ENCODE peak calls at places on chromosomes 11 and 22, in eight cellular contexts. A, C, B, H, D, X, J and O are unnamed samples.

GRCh38 chr11:12664410-12664809 is 9.8 kb upstream of the TEAD1 start:
- DNase-seq in A (no peak), X (no peak), D (no peak), B (no peak), C (no peak), J (peak; percentile 46), H (no peak), O (no peak)

GRCh38 chr11:77416357-77416756 is 57.5 kb downstream of the PAK1 start:
- DNase-seq in H (no peak), C (no peak), J (no peak), A (no peak), X (no peak), D (no peak), B (no peak), O (no peak)

GRCh38 chr22:21837184-21837979 is 30.1 kb downstream of the MAPK1 start:
- DNase-seq in J (peak; percentile 78), D (peak; percentile 93), H (peak; percentile 89), B (no peak), C (peak; percentile 22), A (no peak), X (no peak), O (no peak)

GRCh38 chr22:22815397-22816170 is 72.0 kb upstream of the IGLL5 start:
- DNase-seq in D (no peak), A (no peak), X (no peak), C (no peak), J (no peak), H (no peak), B (no peak), O (no peak)

GRCh38 chr22:20930004-20930403 is 12.8 kb downstream of the CRKL start:
- DNase-seq in C (no peak), X (no peak), A (no peak), J (no peak), D (no peak), B (no peak), H (no peak), O (no peak)

GRCh38 chr22:41047741-41048140 is 44.7 kb upstream of the EP300 start:
- DNase-seq in H (no peak), J (peak; percentile 14), A (no peak), D (no peak), B (no peak), X (no peak), C (no peak), O (no peak)

GRCh38 chr22:21865041-21865440 is 2.4 kb downstream of the MAPK1 start:
- DNase-seq in A (no peak), B (no peak), X (no peak), C (no peak), H (peak; percentile 62), D (peak; percentile 83), J (peak; percentile 93), O (peak; percentile 26)

GRCh38 chr11:15006139-15006759 is 34.1 kb upstream of the CALCA start:
- DNase-seq in H (peak; percentile 78), C (peak; percentile 56), A (no peak), J (peak; percentile 65), D (peak; percentile 76), B (no peak), X (no peak), O (no peak)

GRCh38 chr22:48889209-48889830 is 938.4 kb downstream of the BRD1 start:
- DNase-seq in H (no peak), A (no peak), D (no peak), X (peak; percentile 1), B (no peak), C (no peak), J (no peak), O (peak; percentile 53)

GRCh38 chr11:72812968-72813739 is 1.1 kb upstream of the ATG16L2 start:
- DNase-seq in B (peak; percentile 67), H (peak; percentile 86), D (peak; percentile 69), J (peak; percentile 75), C (peak; percentile 86), A (peak; percentile 49), X (peak; percentile 52), O (no peak)

GRCh38 chr11:6238902-6239301 is at the start of gene CNGA4:
- DNase-seq in C (no peak), X (no peak), J (no peak), D (no peak), B (no peak), A (no peak), H (peak; percentile 93), O (no peak)

GRCh38 chr22:50072167-50072555 is 13.1 kb downstream of the MLC1 start:
- DNase-seq in X (no peak), J (no peak), H (no peak), A (no peak), C (no peak), B (no peak), D (no peak), O (no peak)

GRCh38 chr11:6876325-6876724 is at the start of gene OR10A4:
- DNase-seq in X (no peak), D (no peak), C (no peak), J (no peak), A (no peak), H (no peak), B (no peak), O (no peak)

GRCh38 chr11:130882138-130882551 is 34.1 kb downstream of the SNX19 start:
- DNase-seq in A (no peak), X (peak; percentile 47), J (no peak), B (no peak), C (no peak), D (no peak), H (no peak), O (no peak)

GRCh38 chr22:39932918-39933649 is 27.1 kb upstream of the TMA7B start:
- DNase-seq in J (peak; percentile 27), D (peak; percentile 39), C (peak; percentile 22), X (no peak), B (no peak), H (peak; percentile 91), A (peak; percentile 35), O (no peak)

GRCh38 chr11:69979632-69980031 is 98.5 kb upstream of the ANO1 start:
- DNase-seq in C (no peak), H (no peak), X (no peak), D (no peak), A (no peak), J (no peak), B (no peak), O (no peak)